ENCODE peak calls at places on chromosome 6, in five cellular contexts. Z is H9, P is mesenchymal stem cell, L is neuronal stem cell, F is H1. D is an unnamed sample.

GRCh38 chr6:67160820-67161219 is 1453.8 kb upstream of the EYS start:
- DNase-seq in Z (no peak), L (no peak), P (no peak), F (no peak), D (no peak)

GRCh38 chr6:31660998-31661866 is 654 bp upstream of the C6orf47 start:
- DNase-seq in P (peak), Z (no peak), F (no peak), L (no peak), D (no peak)

GRCh38 chr6:37565267-37566208 is 65.8 kb upstream of the CCDC167 start:
- DNase-seq in F (peak), P (no peak), L (peak), Z (peak), D (no peak)

GRCh38 chr6:42120895-42121865 is 21.2 kb downstream of the C6orf132 start:
- DNase-seq in L (no peak), F (no peak), P (no peak), Z (no peak), D (no peak)

GRCh38 chr6:110545081-110545872 is 68.9 kb upstream of the SLC22A16 start:
- DNase-seq in F (no peak), Z (no peak), P (no peak), L (no peak), D (no peak)

GRCh38 chr6:24140572-24140971 is 14.6 kb downstream of the NRSN1 start:
- DNase-seq in Z (peak), P (no peak), L (no peak), F (no peak), D (no peak)

GRCh38 chr6:116730513-116730912 is 35.0 kb downstream of the FAM162B start:
- DNase-seq in P (no peak), Z (no peak), L (no peak), F (no peak), D (no peak)

GRCh38 chr6:22081709-22082108 is 215.1 kb downstream of the PRL start:
- DNase-seq in P (no peak), L (no peak), Z (no peak), F (no peak), D (no peak)

GRCh38 chr6:19896580-19897010 is 59.4 kb downstream of the ID4 start:
- DNase-seq in F (no peak), L (no peak), P (no peak), Z (no peak), D (no peak)

GRCh38 chr6:159461266-159461665 is 231.8 kb downstream of the SOD2 start:
- DNase-seq in L (no peak), P (no peak), F (no peak), Z (no peak), D (peak)

GRCh38 chr6:169961772-169962561 is 210.5 kb downstream of the ERMARD start:
- DNase-seq in P (no peak), Z (peak), L (peak), F (no peak), D (no peak)

GRCh38 chr6:28683945-28684538 is 158.4 kb downstream of the GPX5 start:
- DNase-seq in F (no peak), L (peak), Z (peak), P (peak), D (peak)

GRCh38 chr6:34445313-34445860 is 19.5 kb upstream of the RPS10 start:
- DNase-seq in P (no peak), F (no peak), L (no peak), Z (no peak), D (no peak)

GRCh38 chr6:54920628-54921027 is 74.1 kb downstream of the FAM83B start:
- DNase-seq in Z (no peak), L (no peak), P (no peak), F (no peak), D (peak)

GRCh38 chr6:167400482-167401138 is 75.7 kb downstream of the TTLL2 start:
- DNase-seq in Z (no peak), F (no peak), L (no peak), P (no peak), D (no peak)

GRCh38 chr6:89706121-89706520 is 67.6 kb upstream of the LYRM2 start:
- DNase-seq in L (no peak), Z (no peak), P (no peak), F (no peak), D (no peak)
- H2AK5ac ChIP-seq in L (no peak), Z (no peak), P (no peak), F (no peak), D (no peak)

DNA sequence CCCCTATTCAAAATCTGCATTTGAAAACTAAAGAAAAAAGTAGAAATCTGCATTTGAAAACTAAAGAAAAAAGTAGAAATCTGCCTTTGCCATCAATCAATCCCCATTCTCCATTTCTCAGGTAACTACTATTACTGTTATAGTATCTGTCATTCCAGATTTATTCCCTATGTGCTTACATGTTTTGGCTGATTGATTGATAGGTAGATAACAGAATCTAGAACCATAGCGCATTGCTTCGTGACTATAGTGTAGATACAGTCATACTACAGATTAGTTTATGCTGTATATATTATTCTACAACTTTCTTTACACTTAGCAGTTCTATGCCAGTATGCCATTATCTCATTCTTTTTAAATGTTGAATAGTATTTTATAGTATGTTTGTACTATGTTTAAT is 163.0 kb downstream of the SIM1 start:
- DNase-seq in Z (no peak), P (no peak), L (no peak), F (no peak), D (no peak)
- H2BK120ac ChIP-seq in Z (no peak), P (no peak), L (no peak), F (no peak), D (no peak)

DNA sequence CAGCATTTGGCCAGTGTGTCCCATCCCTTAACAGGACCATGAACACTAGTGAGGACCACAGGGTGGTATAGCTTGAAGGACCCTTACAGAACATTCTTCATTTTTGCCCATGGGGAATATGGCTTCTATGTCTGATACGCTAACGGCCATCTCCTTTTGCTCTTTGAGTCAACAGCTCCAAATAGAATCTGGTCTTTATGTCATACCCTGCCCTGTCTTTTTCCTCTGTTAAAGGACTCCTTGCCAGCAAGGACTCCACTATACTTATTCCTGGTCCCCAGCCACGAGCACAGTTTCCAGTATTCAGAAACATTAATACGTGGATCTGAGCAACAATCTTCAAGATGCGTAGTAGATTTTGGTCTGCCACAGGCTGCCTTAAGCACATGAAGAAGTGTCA is 22.5 kb downstream of the SERPINB1 start:
- DNase-seq in P (no peak), F (no peak), Z (no peak), L (no peak), D (no peak)
- H2BK12ac ChIP-seq in P (no peak), F (no peak), Z (no peak), L (no peak), D (no peak)

GRCh38 chr6:79149884-79150283 is 71.8 kb upstream of the PHIP start:
- DNase-seq in F (no peak), P (no peak), L (no peak), Z (no peak), D (no peak)

GRCh38 chr6:79146426-79146825 is 68.4 kb upstream of the PHIP start:
- DNase-seq in L (no peak), Z (no peak), F (no peak), P (no peak), D (no peak)

GRCh38 chr6:79157961-79158644 is 76.4 kb downstream of the HMGN3 start:
- DNase-seq in Z (no peak), P (no peak), L (no peak), F (no peak), D (no peak)

GRCh38 chr6:79152269-79152737 is 74.2 kb upstream of the PHIP start:
- DNase-seq in P (no peak), Z (peak), F (peak), L (no peak), D (no peak)
- H2AK5ac ChIP-seq in P (no peak), Z (peak), F (no peak), L (no peak), D (no peak)

D was measured in trophoblast cell.